ENCODE peak calls at places on chromosomes 13 and 19, in five cellular contexts. V is uterus, N is tibial nerve, Z is left ventricle myocardium inferior, P is colonic mucosa. X is an unnamed sample.

GRCh38 chr13:65309906-65310305 is 1920.2 kb downstream of the PCDH9 start:
- DNase-seq in V (no peak), N (no peak), P (no peak), Z (no peak), X (no peak)

GRCh38 chr19:29372461-29372860 is 153.3 kb upstream of the VSTM2B start:
- DNase-seq in Z (no peak), V (no peak), P (no peak), N (no peak), X (no peak)

GRCh38 chr13:73417012-73417615 is 358.3 kb downstream of the KLF5 start:
- DNase-seq in Z (no peak), V (no peak), P (no peak), N (no peak), X (no peak)

GRCh38 chr13:76293751-76294150 is 592.5 kb downstream of the KCTD12 start:
- DNase-seq in Z (no peak), V (no peak), P (no peak), N (no peak), X (peak; percentile 9)

GRCh38 chr13:53784331-53784730 is 755.7 kb downstream of the OLFM4 start:
- DNase-seq in V (no peak), P (no peak), Z (no peak), N (no peak), X (no peak)

GRCh38 chr19:13998426-13998825 is 7.7 kb downstream of the RFX1 start:
- DNase-seq in P (no peak), N (no peak), Z (no peak), V (no peak), X (no peak)

GRCh38 chr19:55358943-55359908 is 3.8 kb downstream of the GARIN5B start:
- DNase-seq in Z (no peak), V (no peak), P (no peak), N (no peak), X (no peak)

GRCh38 chr19:19482785-19483625 is 32.3 kb downstream of the TSSK6 start:
- DNase-seq in Z (no peak), N (no peak), V (no peak), P (no peak), X (no peak)

GRCh38 chr19:13152854-13153626 is 2.8 kb downstream of the IER2 start:
- DNase-seq in P (peak; percentile 99), Z (peak; percentile 94), N (peak; percentile 95), V (peak; percentile 98), X (no peak)

GRCh38 chr13:101552797-101553196 is 100.3 kb downstream of the ITGBL1 start:
- DNase-seq in P (no peak), V (no peak), N (no peak), Z (no peak), X (peak; percentile 31)

GRCh38 chr13:46654956-46655726 is 102.2 kb downstream of the LRCH1 start:
- DNase-seq in P (no peak), N (no peak), Z (no peak), V (no peak), X (no peak)

GRCh38 chr19:38737921-38738731 is 6.1 kb downstream of the CAPN12 start:
- DNase-seq in N (no peak), Z (no peak), V (no peak), P (no peak), X (no peak)

GRCh38 chr19:13506550-13506878 is 235 bp upstream of the CACNA1A start:
- DNase-seq in Z (no peak), N (no peak), P (no peak), V (no peak), X (no peak)

GRCh38 chr19:6971366-6971765 is 49.9 kb downstream of the MBD3L2B start:
- DNase-seq in P (no peak), V (no peak), Z (no peak), N (no peak), X (peak; percentile 10)

GRCh38 chr19:37077615-37077928 is 661 bp upstream of the ZNF420 start:
- DNase-seq in N (no peak), Z (no peak), V (no peak), P (no peak), X (peak; percentile 7)

GRCh38 chr13:113151745-113152707 is 6.4 kb upstream of the PROZ start:
- DNase-seq in Z (no peak), P (no peak), N (no peak), V (peak; percentile 40), X (no peak)

GRCh38 chr13:25738797-25739196 is 313.0 kb downstream of the SHISA2 start:
- DNase-seq in P (no peak), V (no peak), N (no peak), Z (no peak), X (no peak)
- H3K27ac ChIP-seq in P (no peak overlapping the region), V (no peak overlapping the region), N (no peak overlapping the region), Z (no peak overlapping the region), X (no peak overlapping the region)

GRCh38 chr13:105139380-105140285 is 1395.8 kb downstream of the EFNB2 start:
- DNase-seq in P (peak; percentile 52), V (no peak), Z (peak; percentile 26), N (no peak), X (no peak)
- TF ChIP-seq CTCF in P (no peak), V (no peak), Z (peak; percentile 44), N (no peak), X (no peak)

GRCh38 chr13:40974460-40975407 is 44.4 kb downstream of the ELF1 start:
- DNase-seq in P (peak; percentile 55), Z (no peak), V (no peak), N (no peak), X (peak; percentile 37)
- H3K4me1 ChIP-seq in P (peaks cover 32% of the 10 kb centered on the region), Z (peaks cover 100% of the 10 kb centered on the region), V (no peaks in the 10 kb centered on the region), N (peaks cover 65% of the 10 kb centered on the region), X (peaks cover 20% of the 10 kb centered on the region)

DNA sequence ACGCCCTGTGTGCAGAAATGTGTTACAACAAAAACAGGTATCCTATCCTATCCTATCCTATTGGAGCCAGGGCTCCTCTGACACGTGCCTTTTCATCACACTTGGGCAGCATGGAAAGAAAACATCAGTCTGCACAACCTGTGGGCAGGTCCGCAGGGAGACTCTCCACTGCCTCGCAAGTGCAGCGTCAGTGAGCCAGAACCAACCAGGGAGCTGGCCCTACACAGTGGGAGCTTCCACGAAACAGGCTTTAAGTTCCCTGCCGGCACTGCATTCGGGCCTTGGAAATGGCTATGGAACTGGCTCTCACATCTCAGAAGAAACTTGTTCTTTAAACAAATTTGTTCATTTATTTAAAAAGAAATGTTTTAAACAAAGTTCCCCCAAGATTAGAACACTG is 49.5 kb downstream of the SLC7A1 start:
- DNase-seq in N (no peak), P (no peak), Z (no peak), V (no peak), X (no peak)
- H3K27ac ChIP-seq in N (no peak overlapping the region), P (no peak overlapping the region), Z (no peak overlapping the region), V (no peak overlapping the region), X (no peak overlapping the region)

GRCh38 chr13:110001622-110002275 is 215.4 kb upstream of the IRS2 start:
- DNase-seq in V (no peak), N (no peak), Z (no peak), P (no peak), X (peak; percentile 44)
- TF ChIP-seq CTCF in V (no peak), N (no peak), Z (no peak), P (no peak), X (no peak)

DNA sequence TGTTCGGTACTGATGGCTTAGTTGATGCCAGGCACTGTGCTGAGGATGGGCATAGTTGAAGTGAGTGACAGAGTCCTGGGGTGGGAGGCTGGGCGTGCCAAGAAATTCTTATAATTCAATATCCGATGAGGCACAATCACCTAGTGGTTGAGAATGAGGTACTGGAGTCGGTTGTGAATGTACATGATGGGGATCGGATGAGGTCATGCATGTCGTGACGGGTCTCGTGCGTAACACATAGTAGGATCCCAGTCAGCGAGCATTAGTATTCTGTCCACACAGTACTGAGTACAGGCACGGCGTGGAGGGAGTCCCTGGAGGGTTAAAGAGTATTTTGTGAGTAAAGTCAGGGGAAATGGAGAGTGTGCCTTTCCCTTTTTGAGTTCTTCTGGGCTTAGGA is 2.8 kb downstream of the SAFB start:
- DNase-seq in V (no peak), Z (no peak), P (no peak), N (no peak), X (no peak)
- H3K4me1 ChIP-seq in V (peaks cover 9% of the 10 kb centered on the region), Z (peaks cover 96% of the 10 kb centered on the region), P (peaks cover 6% of the 10 kb centered on the region), N (peaks cover 62% of the 10 kb centered on the region), X (peaks cover 6% of the 10 kb centered on the region)

GRCh38 chr19:45380107-45380506 is 9.7 kb upstream of the ERCC2 start:
- DNase-seq in V (no peak), P (no peak), N (no peak), Z (no peak), X (no peak)

GRCh38 chr19:45370410-45371204 is at the start of gene ERCC2:
- DNase-seq in P (peak; percentile 100), V (peak; percentile 100), N (peak; percentile 99), Z (peak; percentile 99), X (peak; percentile 94)

DNA sequence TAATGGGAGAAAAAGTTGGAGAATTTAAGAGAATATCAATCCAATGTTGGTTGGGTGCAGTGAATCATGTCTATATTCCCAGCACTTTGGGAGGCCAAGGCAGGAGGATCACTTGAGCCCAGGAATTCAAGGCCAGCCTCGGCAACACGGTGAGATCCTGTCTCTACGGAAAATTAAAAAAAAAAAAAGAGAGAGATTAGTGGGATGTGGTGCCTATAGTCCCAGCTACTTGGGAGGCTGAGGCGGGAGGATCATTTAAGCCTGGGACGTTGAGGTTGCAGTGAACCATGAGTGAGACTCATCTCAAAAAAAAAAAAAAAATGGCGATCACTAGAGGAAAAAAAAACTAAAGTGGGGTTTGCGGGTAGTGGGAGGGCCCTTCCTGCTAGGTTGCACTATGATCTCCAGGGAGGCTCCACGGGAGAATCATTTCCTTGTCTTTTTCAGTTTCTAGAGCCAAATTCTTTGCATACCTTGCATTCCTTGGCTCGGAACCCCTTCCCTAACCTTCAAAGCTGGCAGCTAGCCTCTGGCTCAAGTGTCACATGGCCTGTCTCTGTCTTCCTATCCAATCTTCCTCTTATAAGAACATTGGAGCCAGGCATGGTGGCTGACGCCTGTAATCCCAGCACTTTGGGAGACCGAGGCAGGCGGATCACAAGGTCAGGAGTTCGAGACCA is 5.8 kb upstream of the ERCC2 start:
- DNase-seq in Z (no peak), N (no peak), P (no peak), V (peak; percentile 64), X (peak; percentile 89)
- H3K27ac ChIP-seq in Z (peak overlapping the region; percentile 73), N (no peak overlapping the region), P (no peak overlapping the region), V (peak overlapping the region; percentile 60), X (peak overlapping the region; percentile 32)

X was measured in foreskin keratinocyte.